ENCODE peak calls at places on chromosomes 7 and 10, in four cellular contexts. H, E, V and B are unnamed samples.

GRCh38 chr7:104971290-104972071 is 42.5 kb upstream of the KMT2E start:
- DNase-seq in E (no peak), V (no peak), H (peak), B (no peak)

GRCh38 chr7:8208661-8209060 is 53.3 kb downstream of the ICA1 start:
- DNase-seq in E (no peak), V (no peak), H (no peak), B (no peak)

GRCh38 chr7:64849250-64849923 is 53.7 kb upstream of the ZNF273 start:
- DNase-seq in H (peak), V (no peak), E (no peak), B (peak)

GRCh38 chr10:51867956-51868355 is 168.6 kb upstream of the CSTF2T start:
- DNase-seq in E (no peak), H (peak), V (no peak), B (no peak)

GRCh38 chr10:66746711-66747110 is 179.1 kb upstream of the LRRTM3 start:
- DNase-seq in E (no peak), H (no peak), V (no peak), B (no peak)

GRCh38 chr10:6136215-6137201 is 47.7 kb downstream of the RBM17 start:
- DNase-seq in V (peak), E (no peak), H (peak), B (no peak)

GRCh38 chr10:14016011-14016536 is 314.6 kb downstream of the FRMD4A start:
- DNase-seq in V (no peak), E (no peak), H (no peak), B (peak)

GRCh38 chr10:125797999-125798662 is 22.5 kb upstream of the MMP21 start:
- DNase-seq in H (no peak), V (no peak), E (no peak), B (no peak)

GRCh38 chr7:66880009-66880554 is 40.9 kb upstream of the TMEM248 start:
- DNase-seq in V (no peak), E (no peak), H (no peak), B (no peak)